ENCODE peak calls at places on chromosomes 16 and 17, in five cellular contexts. L is Peyer's patch, F is fibroblast of the aortic adventitia, P is brain microvascular endothelial cell, A is AG09309. V is an unnamed sample.

GRCh38 chr16:88289549-88290344 is 93.0 kb upstream of the ZNF469 start:
- DNase-seq in L (peak; percentile 29), F (no peak), P (no peak), A (no peak), V (no peak)

GRCh38 chr17:67718325-67718941 is 697 bp downstream of the NOL11 start:
- DNase-seq in L (no peak), F (peak; percentile 18), P (peak; percentile 23), A (no peak), V (peak; percentile 75)

GRCh38 chr16:67537270-67537635 is 8.6 kb downstream of the RIPOR1 start:
- DNase-seq in L (no peak), F (no peak), P (no peak), A (no peak), V (no peak)

GRCh38 chr16:49698931-49699715 is 156.8 kb downstream of the ZNF423 start:
- DNase-seq in L (no peak), F (peak; percentile 82), P (peak; percentile 46), A (no peak), V (peak; percentile 88)

GRCh38 chr16:46801428-46802049 is 29.4 kb downstream of the C16orf87 start:
- DNase-seq in L (no peak), F (peak; percentile 41), P (no peak), A (no peak), V (no peak)

GRCh38 chr16:3056336-3057180 is 8.9 kb upstream of the IL32 start:
- DNase-seq in L (no peak), F (no peak), P (no peak), A (no peak), V (no peak)

GRCh38 chr17:27577124-27577761 is 53.7 kb upstream of the LGALS9 start:
- DNase-seq in L (no peak), F (peak; percentile 77), P (peak; percentile 66), A (no peak), V (no peak)

GRCh38 chr16:3266873-3267537 is 10.6 kb upstream of the MEFV start:
- DNase-seq in L (no peak), F (peak; percentile 76), P (peak; percentile 20), A (peak; percentile 82), V (no peak)

GRCh38 chr17:78271419-78272160 is 40.2 kb downstream of the TMEM235 start:
- DNase-seq in L (peak; percentile 38), F (no peak), P (no peak), A (no peak), V (no peak)

GRCh38 chr17:44610331-44610730 is 45.9 kb upstream of the MEIOC start:
- DNase-seq in L (no peak), F (no peak), P (no peak), A (no peak), V (no peak)

GRCh38 chr16:12754824-12755543 is 48.7 kb downstream of the CPPED1 start:
- DNase-seq in L (no peak), F (no peak), P (peak; percentile 25), A (peak; percentile 47), V (no peak)

GRCh38 chr17:80565347-80566053 is 20.9 kb downstream of the RPTOR start:
- DNase-seq in L (no peak), F (no peak), P (peak; percentile 9), A (no peak), V (no peak)

GRCh38 chr16:75301804-75302203 is 50.4 kb upstream of the BCAR1 start:
- DNase-seq in L (no peak), F (peak; percentile 19), P (no peak), A (no peak), V (no peak)

GRCh38 chr17:77436058-77436442 is 295.3 kb downstream of the SEC14L1 start:
- DNase-seq in L (no peak), F (peak; percentile 73), P (no peak), A (no peak), V (no peak)

GRCh38 chr17:14306602-14307001 is 5.7 kb downstream of the HS3ST3B1 start:
- DNase-seq in L (no peak), F (peak; percentile 60), P (no peak), A (no peak), V (no peak)

GRCh38 chr17:14305785-14306496 is 5.1 kb downstream of the HS3ST3B1 start:
- DNase-seq in L (no peak), F (peak; percentile 25), P (no peak), A (no peak), V (no peak)

GRCh38 chr17:14303343-14304221 is 2.7 kb downstream of the HS3ST3B1 start:
- DNase-seq in L (no peak), F (peak; percentile 32), P (no peak), A (no peak), V (no peak)

GRCh38 chr17:14304222-14304844 is 3.5 kb downstream of the HS3ST3B1 start:
- DNase-seq in L (no peak), F (peak; percentile 50), P (no peak), A (no peak), V (no peak)

GRCh38 chr17:14304876-14305636 is 4.2 kb downstream of the HS3ST3B1 start:
- DNase-seq in L (no peak), F (peak; percentile 33), P (no peak), A (no peak), V (no peak)
- H3K4me3 ChIP-seq in L (no peak overlapping the region), F (peak overlapping the region; percentile 95), P (peak overlapping the region; percentile 90), A (peak overlapping the region; percentile 3), V (no peak overlapping the region)

GRCh38 chr16:59195242-59195641 is 461.1 kb upstream of the GOT2 start:
- DNase-seq in L (no peak), F (no peak), P (no peak), A (no peak), V (no peak)

GRCh38 chr16:59198487-59198886 is 464.4 kb upstream of the GOT2 start:
- DNase-seq in L (no peak), F (no peak), P (no peak), A (no peak), V (no peak)

GRCh38 chr16:59188029-59188428 is 453.9 kb upstream of the GOT2 start:
- DNase-seq in L (no peak), F (no peak), P (no peak), A (no peak), V (no peak)

DNA sequence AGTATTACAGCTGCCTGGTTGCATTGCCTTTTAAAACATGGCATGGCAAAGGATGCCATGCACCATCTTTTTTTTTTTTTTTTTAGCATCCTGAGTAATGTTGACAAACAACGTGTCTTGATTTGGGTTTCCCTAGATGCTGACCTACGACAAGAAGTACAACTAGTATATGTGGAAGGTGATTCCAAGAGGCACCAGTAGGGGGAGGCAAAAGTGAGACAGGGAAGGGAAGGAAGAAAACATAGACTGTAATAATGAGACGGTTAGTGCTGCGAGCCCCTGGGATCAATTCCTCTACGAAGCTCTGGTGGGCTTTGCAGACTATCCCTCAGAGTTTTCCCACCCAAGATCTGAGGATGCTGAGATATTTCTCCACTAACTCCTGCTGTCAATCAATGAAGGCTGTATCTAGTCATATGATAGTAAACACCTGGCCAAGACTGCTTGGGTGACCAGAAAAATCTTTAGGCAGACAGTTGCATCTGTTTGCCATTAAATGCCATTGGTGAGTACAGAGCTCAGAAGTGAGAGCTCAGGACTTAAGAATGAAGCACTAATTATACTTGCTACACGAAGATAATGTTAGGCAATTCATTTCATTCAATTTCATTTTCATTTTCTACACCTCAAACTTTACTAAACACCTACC is 458.6 kb upstream of the GOT2 start:
- DNase-seq in L (no peak), F (no peak), P (peak; percentile 20), A (no peak), V (no peak)
- TF ChIP-seq CTCF in L (no peak), F (no peak), P (peak; percentile 64), A (peak; percentile 26), V (no peak)

DNA sequence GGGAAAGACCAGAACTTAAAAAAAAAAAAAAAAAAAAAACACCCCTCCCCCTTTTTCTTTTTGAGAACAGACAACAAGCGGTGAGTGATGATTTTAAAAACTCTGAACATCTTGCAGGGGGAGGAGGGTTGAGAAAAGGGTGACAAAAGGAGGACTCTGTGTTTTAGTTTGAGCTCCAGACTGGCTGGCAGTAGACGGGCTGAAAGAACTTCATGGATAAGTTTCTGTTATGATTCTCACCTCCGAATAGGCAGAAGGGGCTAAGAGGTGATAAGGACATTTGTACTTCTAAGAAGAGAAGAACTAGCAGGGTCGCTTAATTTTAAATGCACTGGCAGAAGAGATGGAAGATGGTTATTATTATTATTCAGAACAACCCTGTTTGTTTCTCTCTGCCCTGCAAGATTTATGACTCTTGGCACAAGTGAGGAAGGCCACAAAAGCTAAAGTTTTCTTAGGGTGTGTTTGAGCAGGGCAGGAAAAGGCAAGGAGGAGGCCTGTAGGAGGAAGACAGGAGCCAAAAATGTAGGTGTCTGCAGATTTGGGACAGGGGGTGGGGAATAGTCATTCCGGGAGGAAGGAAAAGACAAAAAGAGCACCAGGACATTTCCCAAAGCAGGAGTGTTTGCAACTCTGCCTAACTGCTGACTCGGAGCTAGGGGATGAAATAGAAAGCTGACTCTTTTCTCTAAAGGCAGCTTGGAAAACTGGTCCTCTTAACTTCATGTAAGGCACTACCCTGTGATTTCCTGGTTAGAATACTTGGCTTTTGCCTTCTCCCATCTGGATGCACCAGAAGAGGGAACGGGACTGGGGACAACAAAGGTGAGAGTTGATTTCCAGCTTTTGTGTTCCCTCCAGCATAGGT is 11.9 kb upstream of the HOXB2 start:
- DNase-seq in L (no peak), F (peak; percentile 68), P (no peak), A (no peak), V (no peak)
- H3K4me3 ChIP-seq in L (no peak overlapping the region), F (peak overlapping the region; percentile 69), P (no peak overlapping the region), A (no peak overlapping the region), V (peak overlapping the region; percentile 14)

GRCh38 chr16:81591538-81591870 is 146.9 kb downstream of the CMIP start:
- DNase-seq in L (no peak), F (no peak), P (no peak), A (no peak), V (no peak)
- TF ChIP-seq CTCF in L (no peak), F (no peak), P (no peak), A (no peak), V (no peak)

GRCh38 chr17:38568274-38568673 is 37.5 kb downstream of the SRCIN1 start:
- DNase-seq in L (no peak), F (no peak), P (no peak), A (no peak), V (no peak)

GRCh38 chr17:38564869-38565268 is 40.9 kb downstream of the SRCIN1 start:
- DNase-seq in L (no peak), F (no peak), P (no peak), A (no peak), V (no peak)

GRCh38 chr17:38567350-38567749 is 38.4 kb downstream of the SRCIN1 start:
- DNase-seq in L (no peak), F (no peak), P (no peak), A (no peak), V (no peak)

GRCh38 chr17:38565853-38566665 is 39.7 kb downstream of the SRCIN1 start:
- DNase-seq in L (no peak), F (no peak), P (no peak), A (no peak), V (no peak)

DNA sequence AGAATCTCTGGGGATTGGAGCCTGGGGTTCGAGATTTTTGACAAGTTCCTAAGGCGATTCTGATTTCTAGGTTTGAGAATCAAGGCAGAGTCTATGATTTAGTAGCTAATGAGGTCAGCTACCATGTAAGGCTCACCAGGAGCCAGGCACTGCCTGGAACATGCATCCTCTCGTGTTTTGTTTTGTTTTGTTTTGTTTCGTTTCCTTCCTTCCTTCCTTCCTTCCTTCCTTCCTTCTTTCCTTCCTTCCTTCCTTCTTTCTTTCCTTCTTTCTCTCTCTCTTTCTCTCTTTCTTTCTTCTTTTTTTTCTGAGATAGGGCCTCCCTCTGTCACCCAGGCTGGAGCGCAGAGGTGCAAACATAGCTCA is 39.1 kb downstream of the SRCIN1 start:
- DNase-seq in L (no peak), F (no peak), P (no peak), A (no peak), V (no peak)
- H3K4me3 ChIP-seq in L (no peak overlapping the region), F (no peak overlapping the region), P (no peak overlapping the region), A (no peak overlapping the region), V (no peak overlapping the region)